ENCODE peak calls at places on chromosomes 5 and 9, in seven cellular contexts. X is ovary, O is caudate nucleus, Y is aorta, B is A549, T is fibroblast of lung, H is SJCRH30. Z is an unnamed sample.

GRCh38 chr9:91089405-91090131 is 272.1 kb downstream of the AUH start:
- DNase-seq in X (no peak), O (no peak), Y (no peak), B (peak), T (peak), H (peak), Z (no peak)

GRCh38 chr5:88556415-88556814 is 287.8 kb upstream of the TMEM161B start:
- DNase-seq in X (no peak), O (no peak), Y (no peak), B (no peak), T (peak), H (peak), Z (no peak)

GRCh38 chr5:142253938-142254895 is 70.6 kb downstream of the SPRY4 start:
- DNase-seq in X (no peak), O (no peak), Y (no peak), B (no peak), T (peak), H (peak), Z (no peak)

GRCh38 chr5:136033848-136034247 is 5.1 kb downstream of the TGFBI start:
- DNase-seq in X (no peak), O (no peak), Y (peak), B (no peak), T (no peak), H (no peak), Z (peak)

GRCh38 chr5:88377705-88378656 is 109.3 kb upstream of the TMEM161B start:
- DNase-seq in X (no peak), O (no peak), Y (no peak), B (no peak), T (peak), H (peak), Z (no peak)

GRCh38 chr5:171956870-171957501 is 49.5 kb downstream of the FBXW11 start:
- DNase-seq in X (no peak), O (no peak), Y (no peak), B (no peak), T (no peak), H (no peak), Z (no peak)

GRCh38 chr9:16688814-16689213 is 181.7 kb downstream of the BNC2 start:
- DNase-seq in X (no peak), O (no peak), Y (no peak), B (no peak), T (no peak), H (no peak), Z (no peak)

GRCh38 chr9:94269264-94269663 is 10.2 kb downstream of the ZNF169 start:
- DNase-seq in X (no peak), O (no peak), Y (no peak), B (peak), T (no peak), H (peak), Z (no peak)

GRCh38 chr9:105157178-105157583 is 87.3 kb upstream of the SLC44A1 start:
- DNase-seq in X (peak), O (peak), Y (peak), B (peak), T (peak), H (peak), Z (peak)

GRCh38 chr9:121748727-121749546 is 97.5 kb downstream of the DAB2IP start:
- DNase-seq in X (no peak), O (no peak), Y (peak), B (no peak), T (no peak), H (no peak), Z (no peak)

GRCh38 chr5:178606269-178606668 is 16.1 kb upstream of the COL23A1 start:
- DNase-seq in X (no peak), O (no peak), Y (no peak), B (no peak), T (no peak), H (no peak), Z (no peak)

GRCh38 chr9:122180633-122181032 is 20.9 kb downstream of the MORN5 start:
- DNase-seq in X (no peak), O (no peak), Y (no peak), B (peak), T (peak), H (peak), Z (peak)

GRCh38 chr9:33151007-33151557 is 16.1 kb downstream of the B4GALT1 start:
- DNase-seq in X (peak), O (no peak), Y (no peak), B (peak), T (peak), H (peak), Z (no peak)

GRCh38 chr5:98468188-98468869 is 305.1 kb upstream of the RGMB start:
- DNase-seq in X (no peak), O (no peak), Y (no peak), B (peak), T (peak), H (no peak), Z (peak)

GRCh38 chr5:95606419-95606818 is 13.5 kb upstream of the GPR150 start:
- DNase-seq in X (no peak), O (no peak), Y (no peak), B (no peak), T (no peak), H (no peak), Z (no peak)

GRCh38 chr5:96995419-96995818 is 59.5 kb downstream of the LNPEP start:
- DNase-seq in X (no peak), O (no peak), Y (no peak), B (no peak), T (no peak), H (no peak), Z (no peak)

GRCh38 chr5:139806726-139807646 is 11.4 kb downstream of the PSD2 start:
- DNase-seq in X (no peak), O (peak), Y (peak), B (no peak), T (no peak), H (no peak), Z (no peak)

DNA sequence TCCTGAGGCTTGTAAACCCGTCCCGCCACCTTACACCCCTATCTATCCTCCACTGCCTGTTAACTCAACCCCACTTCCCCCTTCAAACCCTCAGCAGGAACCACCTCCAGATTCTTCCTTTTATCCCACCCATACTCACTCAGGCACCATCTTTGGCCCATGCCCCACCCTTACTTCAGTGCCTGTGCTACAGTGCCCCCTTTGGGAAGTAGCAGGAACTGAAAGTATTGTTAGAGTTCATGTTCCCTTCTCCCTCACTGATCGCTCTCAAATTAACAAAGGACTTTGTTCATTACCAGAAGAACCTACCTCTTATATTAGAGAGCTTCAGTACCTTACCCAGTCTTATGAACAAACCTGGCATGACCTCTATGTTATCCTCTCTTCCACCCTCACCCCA is 92.2 kb upstream of the MOCS2 start:
- DNase-seq in X (no peak), O (no peak), Y (no peak), B (peak), T (no peak), H (peak), Z (no peak)
- H3K27ac ChIP-seq in X (no peak), O (no peak), Y (no peak), B (no peak), T (no peak), H (no peak), Z (no peak)

GRCh38 chr9:99563364-99563763 is 258.3 kb upstream of the NR4A3 start:
- DNase-seq in X (no peak), O (no peak), Y (no peak), B (peak), T (no peak), H (peak), Z (no peak)
- H3K27ac ChIP-seq in X (no peak), O (no peak), Y (no peak), B (no peak), T (no peak), H (no peak), Z (no peak)

DNA sequence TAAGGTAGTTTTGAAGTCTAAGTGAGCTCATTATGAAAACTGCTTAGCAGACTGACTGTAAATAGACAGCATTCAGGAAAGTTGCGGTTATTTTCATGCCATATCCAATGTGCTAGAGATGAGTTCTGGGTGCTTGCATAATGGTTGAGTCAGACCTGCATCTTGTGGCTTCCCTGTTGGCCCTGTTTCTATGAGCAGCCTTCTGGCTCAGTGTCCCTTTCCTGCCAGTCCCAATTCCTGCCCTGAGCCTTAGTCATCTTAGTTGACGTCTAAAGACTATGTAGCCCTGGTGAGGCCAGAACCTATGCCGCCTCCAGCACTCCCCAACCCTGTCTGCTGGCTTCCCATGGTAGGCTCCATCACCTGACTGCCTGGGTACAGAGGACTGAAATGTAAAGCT is 76.3 kb upstream of the TNFSF8 start:
- DNase-seq in X (no peak), O (no peak), Y (peak), B (no peak), T (peak), H (no peak), Z (peak)
- H3K27ac ChIP-seq in X (no peak), O (no peak), Y (no peak), B (no peak), T (no peak), H (no peak), Z (peak)

GRCh38 chr9:137429546-137429890 is 6.3 kb downstream of the NOXA1 start:
- DNase-seq in X (no peak), O (no peak), Y (peak), B (no peak), T (no peak), H (no peak), Z (no peak)

GRCh38 chr9:137427454-137428310 is 4.5 kb downstream of the NOXA1 start:
- DNase-seq in X (no peak), O (no peak), Y (peak), B (no peak), T (no peak), H (no peak), Z (no peak)

GRCh38 chr9:137429974-137430722 is 7.0 kb downstream of the NOXA1 start:
- DNase-seq in X (no peak), O (no peak), Y (peak), B (no peak), T (no peak), H (peak), Z (no peak)

GRCh38 chr9:137428311-137428630 is 5.1 kb downstream of the NOXA1 start:
- DNase-seq in X (no peak), O (no peak), Y (no peak), B (no peak), T (no peak), H (no peak), Z (no peak)

GRCh38 chr9:137428841-137429545 is 5.8 kb downstream of the NOXA1 start:
- DNase-seq in X (no peak), O (no peak), Y (peak), B (no peak), T (no peak), H (no peak), Z (no peak)
- H3K27ac ChIP-seq in X (no peak), O (no peak), Y (no peak), B (no peak), T (no peak), H (no peak), Z (peak)

DNA sequence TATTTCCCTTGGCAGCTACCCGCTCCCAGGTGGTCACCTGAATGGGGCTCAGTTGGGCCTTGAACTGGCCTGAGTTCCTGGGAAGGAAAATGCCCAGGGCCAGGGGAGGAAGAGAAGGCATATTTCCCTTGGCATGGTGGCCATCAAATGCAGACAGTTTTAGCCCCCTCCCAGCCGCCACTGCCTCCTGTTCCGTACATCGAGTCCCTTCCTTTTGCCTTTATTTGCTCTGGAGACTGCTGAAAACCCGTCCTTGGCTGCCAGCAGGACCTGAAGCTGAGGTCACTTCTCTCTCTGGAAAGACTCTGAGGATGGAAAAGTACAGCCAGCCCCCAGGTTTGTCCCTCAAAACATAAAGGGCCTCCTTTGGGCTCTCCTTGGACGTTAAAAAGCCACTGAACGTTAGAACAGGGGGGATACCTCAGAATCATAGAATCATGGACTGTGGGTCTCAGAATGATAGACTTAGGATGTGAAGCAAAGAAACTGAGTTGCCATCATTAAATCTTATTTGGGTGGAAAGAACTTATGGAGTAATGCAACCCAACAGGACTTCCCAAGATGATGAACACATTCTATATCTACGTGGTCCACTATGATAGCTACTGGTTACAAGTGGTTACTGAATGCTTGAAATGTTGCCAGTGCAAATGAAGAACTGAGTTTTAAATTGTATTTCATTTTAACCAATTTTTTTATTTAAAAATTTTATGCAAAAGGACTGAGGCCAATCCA is 7.1 kb downstream of the SPARC start:
- DNase-seq in X (no peak), O (no peak), Y (no peak), B (no peak), T (peak), H (no peak), Z (no peak)
- H3K27ac ChIP-seq in X (no peak), O (peak), Y (peak), B (no peak), T (peak), H (no peak), Z (peak)

DNA sequence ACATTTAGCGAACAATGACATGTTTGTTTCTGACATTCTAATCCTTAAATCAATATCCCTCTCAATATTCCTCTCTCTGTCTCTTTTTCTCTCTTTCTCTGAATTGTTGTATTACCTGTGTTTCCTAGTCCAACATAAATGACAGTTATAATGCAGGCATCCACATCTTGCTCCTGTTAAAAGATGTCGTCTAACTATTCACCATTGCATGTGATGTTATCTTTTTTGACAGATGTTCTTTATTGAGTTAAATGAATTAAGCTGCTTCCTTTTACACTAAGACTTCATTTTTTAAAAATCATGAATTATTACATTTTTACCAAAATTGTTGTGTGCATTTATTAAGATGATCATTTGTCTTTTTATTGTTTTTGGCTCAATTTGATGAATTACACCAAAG is 527.5 kb downstream of the PRR16 start:
- DNase-seq in X (no peak), O (no peak), Y (no peak), B (no peak), T (no peak), H (no peak), Z (no peak)
- H3K27ac ChIP-seq in X (no peak), O (no peak), Y (no peak), B (no peak), T (no peak), H (no peak), Z (no peak)

DNA sequence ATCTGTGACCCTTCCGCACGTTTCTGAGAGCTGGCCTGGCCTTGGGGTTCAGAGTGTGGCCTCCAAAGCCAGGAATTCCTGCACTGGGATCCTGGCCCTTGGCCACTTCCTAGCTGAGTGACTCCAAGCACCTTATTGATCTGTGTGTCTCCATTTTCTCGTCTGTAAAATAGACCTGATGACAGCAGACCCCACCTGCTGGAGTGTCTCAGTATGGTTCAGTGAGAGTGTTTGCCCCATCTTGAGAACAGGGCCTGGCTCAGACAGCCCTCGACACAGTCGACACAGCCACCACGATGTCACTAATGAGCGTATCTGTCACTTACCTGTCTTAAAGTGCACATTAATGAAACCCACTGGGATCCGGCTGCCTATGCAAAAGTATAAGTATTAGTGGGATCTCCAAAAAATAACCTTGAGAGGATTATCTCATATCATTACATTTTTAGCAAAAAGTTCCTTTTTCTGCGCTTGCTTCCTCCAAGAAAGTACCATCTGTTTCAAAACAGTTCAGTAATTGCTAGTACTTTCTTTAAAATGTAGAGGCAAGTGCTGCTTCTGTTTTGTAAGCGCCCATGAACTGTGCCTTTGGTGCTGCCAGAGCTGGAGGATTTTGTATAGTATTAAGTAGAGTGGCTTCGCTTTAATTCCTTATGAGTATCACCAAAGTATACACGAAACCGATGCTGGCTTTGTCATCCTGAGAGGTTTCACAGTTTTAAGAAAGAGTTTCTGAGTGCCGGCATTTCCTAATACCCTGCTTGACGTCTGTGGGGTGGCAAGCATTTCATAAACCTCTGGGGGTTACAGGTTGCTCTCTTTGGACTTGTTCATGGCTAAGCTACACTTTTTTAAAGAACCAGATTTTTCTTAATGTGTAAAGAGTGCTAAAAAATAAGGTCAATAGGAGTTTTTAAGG is 31.7 kb downstream of the UBE2QL1 start:
- DNase-seq in X (no peak), O (no peak), Y (no peak), B (no peak), T (no peak), H (no peak), Z (no peak)
- H3K27ac ChIP-seq in X (no peak), O (no peak), Y (no peak), B (no peak), T (no peak), H (no peak), Z (no peak)

GRCh38 chr9:68706579-68707201 is 1.6 kb downstream of the PIP5K1B start:
- DNase-seq in X (no peak), O (no peak), Y (no peak), B (no peak), T (no peak), H (no peak), Z (no peak)
- H3K27ac ChIP-seq in X (no peak), O (no peak), Y (peak), B (no peak), T (no peak), H (no peak), Z (no peak)

GRCh38 chr5:14417792-14418765 is 163.5 kb upstream of the OTULINL start:
- DNase-seq in X (no peak), O (no peak), Y (no peak), B (no peak), T (peak), H (no peak), Z (no peak)
- H3K27ac ChIP-seq in X (no peak), O (no peak), Y (no peak), B (no peak), T (peak), H (no peak), Z (no peak)

GRCh38 chr5:138449501-138450239 is 10.8 kb downstream of the REEP2 start:
- DNase-seq in X (peak), O (peak), Y (peak), B (peak), T (peak), H (peak), Z (peak)

GRCh38 chr5:138448070-138448469 is 9.2 kb downstream of the REEP2 start:
- DNase-seq in X (no peak), O (no peak), Y (peak), B (no peak), T (no peak), H (no peak), Z (no peak)

GRCh38 chr5:138450971-138451370 is 12.1 kb downstream of the REEP2 start:
- DNase-seq in X (no peak), O (no peak), Y (no peak), B (no peak), T (no peak), H (no peak), Z (no peak)

GRCh38 chr5:138445547-138446271 is 6.9 kb downstream of the REEP2 start:
- DNase-seq in X (no peak), O (no peak), Y (no peak), B (no peak), T (no peak), H (no peak), Z (no peak)

DNA sequence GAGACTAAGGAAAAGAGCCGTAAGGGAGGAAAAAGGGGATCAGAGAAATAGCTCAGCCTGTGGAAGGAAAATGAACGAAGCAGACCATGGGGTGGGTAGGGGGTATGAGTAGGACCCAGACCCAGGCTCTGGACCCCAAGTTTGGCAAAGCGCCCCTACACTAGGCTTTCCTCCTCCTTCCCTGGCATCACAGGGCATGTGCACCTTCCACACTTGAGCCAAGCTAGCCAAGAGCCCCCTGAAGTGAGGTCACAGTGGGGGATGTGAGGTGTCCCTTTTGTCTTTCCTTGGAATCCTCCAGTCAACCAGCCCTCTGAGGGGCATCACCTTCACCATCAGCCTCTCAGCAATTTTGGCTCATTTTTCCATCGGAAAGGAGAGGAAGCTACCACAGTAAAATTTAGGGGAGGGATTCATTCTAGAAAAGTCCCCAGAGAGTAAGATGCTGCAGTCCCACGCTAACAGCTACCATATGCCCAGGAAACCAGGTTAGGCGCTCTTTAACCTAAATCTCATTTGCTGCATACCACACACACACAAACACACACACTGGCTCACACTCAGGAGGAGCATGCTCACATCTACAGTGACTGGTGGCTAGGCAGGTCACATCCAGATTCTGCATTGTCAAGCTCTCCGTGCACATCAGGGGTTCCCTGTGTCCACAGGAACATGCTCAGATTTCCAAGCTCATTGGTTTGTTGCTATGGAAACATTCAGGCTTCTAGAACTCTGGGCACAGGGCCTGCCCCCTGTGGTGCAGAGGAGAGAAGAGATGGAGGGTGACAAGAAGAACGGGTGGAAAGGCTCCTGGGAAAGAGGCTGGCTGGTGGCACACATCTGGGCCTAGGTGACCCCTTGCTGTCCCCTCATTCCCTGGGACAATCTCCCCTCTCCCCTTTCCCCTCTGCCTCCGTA is 9.9 kb downstream of the REEP2 start:
- DNase-seq in X (no peak), O (no peak), Y (no peak), B (peak), T (peak), H (peak), Z (no peak)
- H3K27ac ChIP-seq in X (no peak), O (peak), Y (no peak), B (no peak), T (no peak), H (no peak), Z (peak)

Z was measured in RWPE1.